ENCODE peak calls at places on chromosome 7, in six cellular contexts. One of them, this sample, is unnamed.

GRCh38 chr7:98826811-98827231 is 43.0 kb downstream of the TMEM130 start:
- DNase-seq in cardiac muscle cell: no peak
- DNase-seq in hepatocyte: no peak
- DNase-seq in left ventricle myocardium inferior: peak; percentile 91
- DNase-seq in cardiac fibroblast: no peak
- DNase-seq in AG04450: no peak
- DNase-seq in this sample: no peak

GRCh38 chr7:137360087-137360679 is 16.6 kb upstream of the PTN start:
- DNase-seq in cardiac muscle cell: no peak
- DNase-seq in AG04450: no peak
- DNase-seq in cardiac fibroblast: peak; percentile 25
- DNase-seq in left ventricle myocardium inferior: no peak
- DNase-seq in hepatocyte: no peak
- DNase-seq in this sample: no peak

GRCh38 chr7:134726581-134726980 is 52.9 kb upstream of the CALD1 start:
- DNase-seq in hepatocyte: no peak
- DNase-seq in AG04450: no peak
- DNase-seq in left ventricle myocardium inferior: no peak
- DNase-seq in cardiac muscle cell: no peak
- DNase-seq in cardiac fibroblast: no peak
- DNase-seq in this sample: no peak

GRCh38 chr7:35555934-35556333 is 139.0 kb downstream of the HERPUD2 start:
- DNase-seq in cardiac fibroblast: peak; percentile 27
- DNase-seq in cardiac muscle cell: peak; percentile 5
- DNase-seq in AG04450: no peak
- DNase-seq in left ventricle myocardium inferior: no peak
- DNase-seq in hepatocyte: peak; percentile 27
- DNase-seq in this sample: no peak

GRCh38 chr7:101239191-101239950 is 1.8 kb upstream of the CLDN15 start:
- DNase-seq in AG04450: no peak
- DNase-seq in hepatocyte: no peak
- DNase-seq in cardiac muscle cell: no peak
- DNase-seq in cardiac fibroblast: no peak
- DNase-seq in left ventricle myocardium inferior: no peak
- DNase-seq in this sample: no peak

GRCh38 chr7:75995996-75996395 is 1.6 kb upstream of the TMEM120A start:
- DNase-seq in cardiac fibroblast: no peak
- DNase-seq in hepatocyte: no peak
- DNase-seq in left ventricle myocardium inferior: no peak
- DNase-seq in cardiac muscle cell: no peak
- DNase-seq in AG04450: no peak
- DNase-seq in this sample: no peak

GRCh38 chr7:9776900-9777299 is 1196.8 kb upstream of the PHF14 start:
- DNase-seq in cardiac fibroblast: no peak
- DNase-seq in hepatocyte: peak; percentile 6
- DNase-seq in cardiac muscle cell: no peak
- DNase-seq in AG04450: no peak
- DNase-seq in left ventricle myocardium inferior: no peak
- DNase-seq in this sample: no peak

GRCh38 chr7:90655566-90655965 is 59.4 kb downstream of the CDK14 start:
- DNase-seq in hepatocyte: no peak
- DNase-seq in cardiac fibroblast: peak; percentile 88
- DNase-seq in left ventricle myocardium inferior: no peak
- DNase-seq in cardiac muscle cell: peak; percentile 78
- DNase-seq in AG04450: peak; percentile 72
- DNase-seq in this sample: no peak

GRCh38 chr7:27739301-27739913 is 555 bp upstream of the TAX1BP1 start:
- DNase-seq in hepatocyte: no peak
- DNase-seq in AG04450: peak; percentile 24
- DNase-seq in cardiac muscle cell: no peak
- DNase-seq in left ventricle myocardium inferior: peak; percentile 18
- DNase-seq in cardiac fibroblast: no peak
- DNase-seq in this sample: no peak

GRCh38 chr7:44595934-44596635 is 10.3 kb upstream of the OGDH start:
- DNase-seq in AG04450: no peak
- DNase-seq in left ventricle myocardium inferior: no peak
- DNase-seq in hepatocyte: no peak
- DNase-seq in cardiac fibroblast: peak; percentile 41
- DNase-seq in cardiac muscle cell: peak; percentile 76
- DNase-seq in this sample: no peak

GRCh38 chr7:128268233-128268632 is 27.2 kb downstream of the LEP start:
- DNase-seq in cardiac muscle cell: no peak
- DNase-seq in AG04450: no peak
- DNase-seq in hepatocyte: no peak
- DNase-seq in left ventricle myocardium inferior: no peak
- DNase-seq in cardiac fibroblast: no peak
- DNase-seq in this sample: no peak

GRCh38 chr7:25037325-25037724 is 57.3 kb upstream of the OSBPL3 start:
- DNase-seq in AG04450: no peak
- DNase-seq in left ventricle myocardium inferior: no peak
- DNase-seq in cardiac muscle cell: peak; percentile 33
- DNase-seq in hepatocyte: no peak
- DNase-seq in cardiac fibroblast: peak; percentile 25
- DNase-seq in this sample: no peak

GRCh38 chr7:80018941-80019808 is 115.5 kb upstream of the GNAI1 start:
- DNase-seq in cardiac muscle cell: peak; percentile 73
- DNase-seq in AG04450: peak; percentile 26
- DNase-seq in cardiac fibroblast: peak; percentile 75
- DNase-seq in left ventricle myocardium inferior: no peak
- DNase-seq in hepatocyte: peak; percentile 70
- DNase-seq in this sample: peak; percentile 58

GRCh38 chr7:130356760-130357611 is 12.4 kb downstream of the CPA5 start:
- DNase-seq in hepatocyte: peak; percentile 73
- DNase-seq in cardiac muscle cell: peak; percentile 88
- DNase-seq in left ventricle myocardium inferior: peak; percentile 30
- DNase-seq in AG04450: peak; percentile 79
- DNase-seq in cardiac fibroblast: peak; percentile 94
- DNase-seq in this sample: no peak

GRCh38 chr7:148585399-148585798 is 5.2 kb upstream of the C7orf33 start:
- DNase-seq in cardiac muscle cell: no peak
- DNase-seq in cardiac fibroblast: no peak
- DNase-seq in hepatocyte: no peak
- DNase-seq in left ventricle myocardium inferior: no peak
- DNase-seq in AG04450: no peak
- DNase-seq in this sample: no peak

GRCh38 chr7:94620703-94621118 is 35.2 kb downstream of the SGCE start:
- DNase-seq in AG04450: peak; percentile 53
- DNase-seq in hepatocyte: peak; percentile 80
- DNase-seq in cardiac fibroblast: peak; percentile 95
- DNase-seq in cardiac muscle cell: peak; percentile 90
- DNase-seq in left ventricle myocardium inferior: peak; percentile 74
- DNase-seq in this sample: peak; percentile 52

GRCh38 chr7:130154501-130155317 is 50.5 kb downstream of the TMEM209 start:
- DNase-seq in left ventricle myocardium inferior: no peak
- DNase-seq in cardiac muscle cell: no peak
- DNase-seq in hepatocyte: no peak
- DNase-seq in cardiac fibroblast: no peak
- DNase-seq in AG04450: no peak
- DNase-seq in this sample: no peak

GRCh38 chr7:26704786-26705185 is 159.6 kb downstream of the SKAP2 start:
- DNase-seq in cardiac muscle cell: peak; percentile 1
- DNase-seq in cardiac fibroblast: peak; percentile 37
- DNase-seq in left ventricle myocardium inferior: no peak
- DNase-seq in hepatocyte: no peak
- DNase-seq in AG04450: no peak
- DNase-seq in this sample: no peak

GRCh38 chr7:29189743-29190201 is 4.8 kb upstream of the CHN2 start:
- DNase-seq in cardiac fibroblast: peak; percentile 45
- DNase-seq in hepatocyte: peak; percentile 83
- DNase-seq in left ventricle myocardium inferior: peak; percentile 50
- DNase-seq in cardiac muscle cell: peak; percentile 54
- DNase-seq in AG04450: no peak
- DNase-seq in this sample: peak; percentile 71

GRCh38 chr7:100069991-100070390 is 11.5 kb downstream of the ZNF3 start:
- DNase-seq in AG04450: no peak
- DNase-seq in cardiac muscle cell: no peak
- DNase-seq in cardiac fibroblast: no peak
- DNase-seq in left ventricle myocardium inferior: no peak
- DNase-seq in hepatocyte: no peak
- DNase-seq in this sample: no peak

GRCh38 chr7:36278767-36279171 is 110.9 kb upstream of the ANLN start:
- DNase-seq in cardiac muscle cell: peak; percentile 73
- DNase-seq in cardiac fibroblast: no peak
- DNase-seq in AG04450: peak; percentile 70
- DNase-seq in hepatocyte: peak; percentile 85
- DNase-seq in left ventricle myocardium inferior: no peak
- DNase-seq in this sample: no peak

GRCh38 chr7:132083126-132084123 is 492.8 kb downstream of the PLXNA4 start:
- DNase-seq in AG04450: no peak
- DNase-seq in hepatocyte: no peak
- DNase-seq in cardiac muscle cell: no peak
- DNase-seq in left ventricle myocardium inferior: no peak
- DNase-seq in cardiac fibroblast: no peak
- DNase-seq in this sample: no peak

GRCh38 chr7:150740053-150740452 is 2.8 kb downstream of the GIMAP5 start:
- DNase-seq in AG04450: no peak
- DNase-seq in cardiac muscle cell: no peak
- DNase-seq in cardiac fibroblast: no peak
- DNase-seq in left ventricle myocardium inferior: no peak
- DNase-seq in hepatocyte: no peak
- DNase-seq in this sample: no peak

GRCh38 chr7:6090738-6091505 is 59.7 kb downstream of the ANKRD61 start:
- DNase-seq in AG04450: no peak
- DNase-seq in left ventricle myocardium inferior: no peak
- DNase-seq in hepatocyte: no peak
- DNase-seq in cardiac muscle cell: no peak
- DNase-seq in cardiac fibroblast: no peak
- DNase-seq in this sample: no peak

GRCh38 chr7:6093375-6093774 is 62.2 kb downstream of the ANKRD61 start:
- DNase-seq in left ventricle myocardium inferior: no peak
- DNase-seq in cardiac muscle cell: no peak
- DNase-seq in cardiac fibroblast: no peak
- DNase-seq in hepatocyte: no peak
- DNase-seq in AG04450: no peak
- DNase-seq in this sample: no peak

GRCh38 chr7:6092953-6093354 is 61.8 kb downstream of the ANKRD61 start:
- DNase-seq in cardiac muscle cell: no peak
- DNase-seq in cardiac fibroblast: no peak
- DNase-seq in left ventricle myocardium inferior: no peak
- DNase-seq in hepatocyte: no peak
- DNase-seq in AG04450: no peak
- DNase-seq in this sample: no peak

DNA sequence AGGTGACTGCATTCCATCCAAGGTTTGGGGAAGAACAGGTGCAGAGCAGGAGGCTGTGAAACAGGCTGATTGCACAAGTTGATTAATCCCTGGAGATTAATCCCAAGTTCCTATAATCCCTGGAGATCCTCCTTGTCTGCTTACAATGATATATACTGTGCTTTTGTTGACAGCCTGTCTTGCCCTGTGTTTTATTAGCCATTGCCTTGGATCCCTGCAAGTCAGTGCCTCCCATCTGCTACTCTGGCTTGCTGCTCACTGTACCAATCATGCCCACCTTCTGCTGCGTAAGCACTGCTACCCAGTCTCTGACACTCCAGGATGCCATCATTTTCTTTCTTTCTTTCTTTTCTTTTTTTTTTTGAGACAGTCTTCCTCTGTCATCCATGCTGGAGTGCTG is 65.4 kb downstream of the ANKRD61 start:
- DNase-seq in cardiac fibroblast: no peak
- DNase-seq in left ventricle myocardium inferior: no peak
- DNase-seq in hepatocyte: no peak
- DNase-seq in AG04450: no peak
- DNase-seq in cardiac muscle cell: no peak
- DNase-seq in this sample: no peak
- TF ChIP-seq CTCF in cardiac fibroblast: no peak
- TF ChIP-seq CTCF in left ventricle myocardium inferior: no peak
- TF ChIP-seq CTCF in hepatocyte: no peak
- TF ChIP-seq CTCF in AG04450: no peak
- TF ChIP-seq CTCF in cardiac muscle cell: no peak
- TF ChIP-seq CTCF in this sample: no peak

DNA sequence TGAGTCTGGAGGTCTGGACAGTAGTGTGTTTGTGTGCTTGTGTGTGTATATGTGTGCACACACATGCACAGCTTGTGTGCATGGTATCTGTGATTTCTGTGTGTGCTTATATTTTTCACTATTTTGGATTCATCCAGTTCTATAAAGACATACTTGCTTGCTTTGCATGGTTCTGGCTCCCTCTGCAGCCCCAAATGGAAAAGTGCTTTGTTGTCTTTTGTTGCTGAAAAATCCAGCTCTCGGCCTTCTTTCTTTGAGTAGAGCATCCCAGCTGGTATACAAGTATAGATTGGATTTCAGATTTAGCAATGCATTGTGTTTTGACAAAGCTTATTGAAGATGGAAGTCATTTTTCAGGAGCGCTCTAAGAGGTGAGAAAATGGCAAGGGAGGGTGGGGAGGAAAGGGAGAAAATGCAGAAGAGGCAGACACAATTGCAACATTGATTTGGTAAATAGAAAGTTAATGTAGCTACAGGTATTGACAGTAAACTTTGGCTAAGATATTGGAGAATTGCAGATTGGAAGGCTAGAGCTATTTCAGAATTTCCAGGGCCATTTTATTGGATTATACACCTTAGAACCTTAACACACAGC is 333.9 kb downstream of the AUTS2 start:
- DNase-seq in left ventricle myocardium inferior: no peak
- DNase-seq in cardiac fibroblast: peak; percentile 37
- DNase-seq in AG04450: peak; percentile 1
- DNase-seq in hepatocyte: peak; percentile 61
- DNase-seq in cardiac muscle cell: peak; percentile 67
- DNase-seq in this sample: no peak
- TF ChIP-seq CTCF in left ventricle myocardium inferior: peak; percentile 78
- TF ChIP-seq CTCF in cardiac fibroblast: peak; percentile 46
- TF ChIP-seq CTCF in AG04450: peak; percentile 55
- TF ChIP-seq CTCF in hepatocyte: peak; percentile 78
- TF ChIP-seq CTCF in cardiac muscle cell: peak; percentile 79
- TF ChIP-seq CTCF in this sample: peak; percentile 17

GRCh38 chr7:70313251-70313650 is 715.0 kb downstream of the AUTS2 start:
- DNase-seq in cardiac muscle cell: no peak
- DNase-seq in hepatocyte: no peak
- DNase-seq in left ventricle myocardium inferior: no peak
- DNase-seq in AG04450: no peak
- DNase-seq in cardiac fibroblast: no peak
- DNase-seq in this sample: no peak
- TF ChIP-seq CTCF in cardiac muscle cell: no peak
- TF ChIP-seq CTCF in hepatocyte: no peak
- TF ChIP-seq CTCF in left ventricle myocardium inferior: no peak
- TF ChIP-seq CTCF in AG04450: no peak
- TF ChIP-seq CTCF in cardiac fibroblast: no peak
- TF ChIP-seq CTCF in this sample: no peak

GRCh38 chr7:151864561-151864960 is 12.4 kb downstream of the PRKAG2 start:
- DNase-seq in cardiac muscle cell: no peak
- DNase-seq in cardiac fibroblast: no peak
- DNase-seq in hepatocyte: no peak
- DNase-seq in AG04450: no peak
- DNase-seq in left ventricle myocardium inferior: no peak
- DNase-seq in this sample: no peak

GRCh38 chr7:151862606-151863381 is 14.1 kb downstream of the PRKAG2 start:
- DNase-seq in hepatocyte: no peak
- DNase-seq in cardiac muscle cell: no peak
- DNase-seq in cardiac fibroblast: no peak
- DNase-seq in left ventricle myocardium inferior: no peak
- DNase-seq in AG04450: no peak
- DNase-seq in this sample: no peak

GRCh38 chr7:151864081-151864480 is 12.8 kb downstream of the PRKAG2 start:
- DNase-seq in left ventricle myocardium inferior: no peak
- DNase-seq in hepatocyte: no peak
- DNase-seq in AG04450: no peak
- DNase-seq in cardiac muscle cell: no peak
- DNase-seq in cardiac fibroblast: no peak
- DNase-seq in this sample: no peak

GRCh38 chr7:151865070-151865670 is 11.7 kb downstream of the PRKAG2 start:
- DNase-seq in left ventricle myocardium inferior: no peak
- DNase-seq in hepatocyte: no peak
- DNase-seq in AG04450: no peak
- DNase-seq in cardiac fibroblast: no peak
- DNase-seq in cardiac muscle cell: no peak
- DNase-seq in this sample: no peak

GRCh38 chr7:151863386-151864079 is 13.4 kb downstream of the PRKAG2 start:
- DNase-seq in left ventricle myocardium inferior: no peak
- DNase-seq in cardiac fibroblast: no peak
- DNase-seq in cardiac muscle cell: no peak
- DNase-seq in hepatocyte: no peak
- DNase-seq in AG04450: no peak
- DNase-seq in this sample: no peak
- TF ChIP-seq CTCF in left ventricle myocardium inferior: peak; percentile 11
- TF ChIP-seq CTCF in cardiac fibroblast: no peak
- TF ChIP-seq CTCF in cardiac muscle cell: no peak
- TF ChIP-seq CTCF in hepatocyte: peak; percentile 10
- TF ChIP-seq CTCF in AG04450: no peak
- TF ChIP-seq CTCF in this sample: no peak

This sample was measured in GM20000.